ENCODE peak calls at places on chromosomes 3 and 15, in ten cellular contexts. X, Y, V, L, F, K, Q, I, T and E are unnamed samples.

GRCh38 chr3:169362261-169362660 is 301.3 kb downstream of the MECOM start:
- DNase-seq in F (no peak), T (no peak), I (no peak), V (no peak), L (peak; percentile 12), X (peak; percentile 55), Q (peak; percentile 66), Y (no peak), K (no peak), E (no peak)

GRCh38 chr3:60316121-60316783 is 935.0 kb downstream of the FHIT start:
- DNase-seq in K (no peak), L (no peak), T (no peak), X (no peak), I (no peak), Q (no peak), F (no peak), Y (no peak), V (no peak), E (no peak)

GRCh38 chr3:140223631-140224030 is 288.6 kb downstream of the CLSTN2 start:
- DNase-seq in X (no peak), T (no peak), K (no peak), Q (no peak), V (no peak), L (no peak), I (no peak), F (no peak), Y (peak; percentile 9), E (no peak)

GRCh38 chr3:78825858-78826215 is 942.0 kb downstream of the ROBO1 start:
- DNase-seq in Q (no peak), I (no peak), L (no peak), T (no peak), F (no peak), K (no peak), Y (no peak), X (no peak), V (no peak), E (no peak)

GRCh38 chr3:190325923-190326322 is 3.7 kb upstream of the CLDN1 start:
- DNase-seq in I (no peak), T (no peak), Q (no peak), F (no peak), L (no peak), Y (no peak), X (no peak), K (no peak), V (no peak), E (no peak)

GRCh38 chr3:30747771-30748281 is 141.4 kb downstream of the TGFBR2 start:
- DNase-seq in V (peak; percentile 49), Y (peak; percentile 60), L (no peak), K (no peak), X (no peak), F (no peak), T (no peak), I (no peak), Q (no peak), E (no peak)

GRCh38 chr3:109899930-109900329 is 562.6 kb upstream of the DPPA4 start:
- DNase-seq in I (no peak), Q (no peak), V (no peak), K (no peak), T (no peak), Y (no peak), L (no peak), F (no peak), X (no peak), E (no peak)

GRCh38 chr3:190217081-190217480 is 96.4 kb upstream of the P3H2 start:
- DNase-seq in X (no peak), T (no peak), V (no peak), Q (no peak), Y (no peak), I (no peak), K (no peak), F (no peak), L (no peak), E (no peak)

GRCh38 chr15:28875461-28875965 is 10.3 kb upstream of the APBA2 start:
- DNase-seq in T (no peak), Q (no peak), X (no peak), F (no peak), K (no peak), L (no peak), I (no peak), V (no peak), Y (no peak), E (no peak)

GRCh38 chr3:157700405-157700804 is 197.2 kb upstream of the VEPH1 start:
- DNase-seq in X (no peak), L (no peak), Y (peak; percentile 17), I (no peak), V (peak; percentile 1), K (no peak), T (no peak), F (no peak), Q (no peak), E (no peak)

GRCh38 chr3:14130230-14130629 is 5.4 kb downstream of the TMEM43 start:
- DNase-seq in T (no peak), Y (no peak), L (no peak), Q (no peak), V (no peak), F (no peak), I (no peak), K (peak; percentile 23), X (no peak), E (no peak)

GRCh38 chr15:82952156-82953081 is at the start of gene HOMER2:
- DNase-seq in I (peak; percentile 49), X (peak; percentile 15), Y (no peak), T (peak; percentile 57), L (no peak), K (peak; percentile 76), Q (peak; percentile 85), V (no peak), F (no peak), E (no peak)
- TF ChIP-seq POLR2A in I (no peak), X (no peak), Y (peak; percentile 38), T (no peak), L (no peak), K (peak; percentile 60), Q (no peak), V (no peak), F (no peak), E (no peak)

GRCh38 chr15:81419304-81419943 is 45.4 kb upstream of the TMC3 start:
- DNase-seq in F (no peak), V (no peak), I (no peak), Y (no peak), L (no peak), K (no peak), X (no peak), Q (no peak), T (no peak), E (no peak)

GRCh38 chr15:81413851-81414250 is 39.8 kb upstream of the TMC3 start:
- DNase-seq in L (no peak), Q (no peak), X (no peak), V (no peak), I (no peak), T (no peak), F (no peak), K (no peak), Y (no peak), E (no peak)

GRCh38 chr15:81418427-81418826 is 44.4 kb upstream of the TMC3 start:
- DNase-seq in V (no peak), Y (no peak), Q (no peak), F (no peak), K (no peak), L (no peak), X (no peak), I (no peak), T (no peak), E (no peak)

DNA sequence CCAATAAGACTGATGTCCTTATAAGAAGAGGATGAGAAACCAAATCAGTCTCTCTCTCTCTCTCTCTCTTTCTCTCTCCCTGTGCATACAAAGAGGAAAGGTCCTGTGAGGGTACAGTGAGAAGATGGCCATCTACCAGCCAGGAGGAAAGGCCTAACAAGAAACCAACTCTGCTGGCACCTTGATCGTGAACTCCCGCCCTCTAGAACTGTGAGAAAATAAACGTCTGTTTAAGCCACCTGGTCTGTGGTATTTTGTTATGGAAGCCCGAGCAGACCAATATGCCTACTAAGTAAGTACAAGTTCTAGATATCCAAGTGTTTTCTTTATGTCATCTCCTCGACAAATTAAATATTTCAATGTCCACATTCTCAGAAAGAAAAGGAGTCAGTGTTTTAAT is 44.9 kb upstream of the TMC3 start:
- DNase-seq in V (no peak), Q (no peak), L (no peak), Y (no peak), F (no peak), T (no peak), K (no peak), I (no peak), X (no peak), E (no peak)
- H3K27ac ChIP-seq in V (no peak overlapping the region), Q (no peak overlapping the region), L (no peak overlapping the region), Y (no peak overlapping the region), F (no peak overlapping the region), T (no peak overlapping the region), K (no peak overlapping the region), I (no peak overlapping the region), X (no peak overlapping the region), E (no peak overlapping the region)

DNA sequence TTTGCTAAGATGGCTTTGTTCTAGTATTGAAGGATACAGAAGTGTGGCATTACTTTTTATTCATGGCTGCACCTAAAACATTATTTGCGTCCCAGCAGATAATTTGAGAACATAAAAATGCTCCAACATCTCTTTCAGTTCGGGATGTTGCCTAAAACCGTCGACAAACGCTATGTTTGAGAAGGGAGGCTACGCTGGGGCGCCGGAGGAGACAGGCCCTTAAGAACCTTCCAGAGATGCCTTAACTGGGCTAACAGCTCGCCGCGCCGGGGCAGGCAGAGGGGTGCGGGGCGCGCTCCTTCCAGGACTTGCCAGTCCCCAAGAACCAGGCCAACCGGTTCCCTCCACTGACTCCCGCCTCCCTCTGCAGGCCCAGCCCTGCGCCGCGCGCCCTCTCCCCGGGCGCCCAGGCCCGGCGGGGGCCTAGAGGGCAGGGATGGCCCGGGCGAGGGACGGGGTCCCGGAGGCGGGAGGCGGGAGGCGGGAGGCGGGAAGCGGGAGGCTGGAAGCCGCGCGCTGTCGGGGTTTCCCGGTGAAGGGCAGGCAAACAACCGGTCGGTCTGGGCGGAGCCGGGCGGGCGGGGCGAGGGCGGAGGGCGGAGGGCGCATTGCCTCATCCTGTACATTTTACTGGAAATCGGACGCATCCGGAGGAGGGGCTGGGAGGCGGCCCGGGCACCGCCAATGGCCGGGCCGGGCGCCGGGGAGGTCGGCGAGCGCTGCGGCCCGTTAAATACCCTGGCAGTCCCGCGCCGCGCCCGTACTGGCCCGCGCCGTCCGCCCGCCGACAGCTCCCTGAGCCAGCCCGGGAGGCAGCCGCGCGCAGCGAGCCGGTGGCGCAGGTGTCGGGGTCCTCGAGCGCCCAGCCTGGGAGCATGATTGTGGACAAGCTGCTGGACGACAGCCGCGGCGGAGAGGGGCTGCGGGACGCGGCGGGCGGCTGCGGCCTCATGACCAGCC is at the start of gene NFKBIZ:
- DNase-seq in T (peak; percentile 96), Q (peak; percentile 96), V (peak; percentile 77), L (peak; percentile 94), K (peak; percentile 98), Y (peak; percentile 92), I (peak; percentile 97), F (peak; percentile 98), X (peak; percentile 98), E (peak; percentile 96)
- TF ChIP-seq POLR2A in T (peak; percentile 46), Q (no peak), V (peak; percentile 96), L (peak; percentile 97), K (peak; percentile 100), Y (peak; percentile 99), I (peak; percentile 98), F (peak; percentile 66), X (peak; percentile 90), E (peak; percentile 100)

DNA sequence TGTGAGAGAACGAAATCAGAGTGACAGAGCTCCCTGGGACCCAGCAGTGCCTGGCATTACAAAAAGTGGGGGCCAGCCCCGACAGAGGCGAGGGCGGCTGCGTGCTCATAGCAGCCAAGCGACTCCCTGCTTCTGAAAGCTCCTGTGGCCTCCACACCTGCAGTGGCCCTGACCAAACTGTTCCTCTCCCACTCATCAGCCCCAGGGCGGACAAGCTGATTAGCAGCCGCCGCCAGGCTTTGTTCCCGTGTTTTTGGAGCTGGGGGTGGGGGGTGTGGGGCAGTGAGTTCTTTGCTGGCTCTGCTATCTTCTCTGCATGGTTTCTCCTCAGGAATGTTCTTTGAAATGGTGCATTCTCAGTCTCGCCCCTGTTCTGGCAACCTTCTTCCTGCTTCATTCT is 58.0 kb downstream of the DGKG start:
- DNase-seq in K (no peak), V (no peak), I (no peak), L (no peak), X (no peak), T (no peak), Y (no peak), Q (no peak), F (no peak), E (peak; percentile 36)
- H3K27ac ChIP-seq in K (no peak overlapping the region), V (no peak overlapping the region), I (no peak overlapping the region), L (no peak overlapping the region), X (no peak overlapping the region), T (no peak overlapping the region), Y (no peak overlapping the region), Q (no peak overlapping the region), F (no peak overlapping the region), E (no peak overlapping the region)